ENCODE peak calls at places on chromosomes 1 and 21, in ten cellular contexts. S is tibial artery, K is choroid plexus epithelial cell, X is body of pancreas, A is adrenal gland, I is A549, G is heart left ventricle, V is neural crest cell, D is tibial nerve, Q is AG10803. T is an unnamed sample.

GRCh38 chr1:220084460-220084859 is 5.1 kb downstream of the BPNT1 start:
- DNase-seq in V (no peak), K (peak), S (no peak), G (no peak), D (no peak), Q (no peak), X (no peak), I (no peak), A (no peak), T (no peak)

GRCh38 chr1:7265771-7266371 is 480.6 kb downstream of the CAMTA1 start:
- DNase-seq in S (no peak), K (peak), D (no peak), X (peak), V (no peak), A (no peak), I (peak), G (no peak), Q (peak), T (no peak)

GRCh38 chr1:242467556-242468145 is 56.8 kb downstream of the PLD5 start:
- DNase-seq in Q (peak), I (peak), V (peak), K (peak), S (peak), D (peak), X (peak), A (peak), G (no peak), T (peak)

GRCh38 chr1:206679738-206680211 is 4.9 kb upstream of the MAPKAPK2 start:
- DNase-seq in G (no peak), I (no peak), D (no peak), A (no peak), K (no peak), X (no peak), V (no peak), S (no peak), Q (no peak), T (no peak)

GRCh38 chr1:245401881-245402598 is 247.3 kb downstream of the KIF26B start:
- DNase-seq in I (no peak), D (no peak), V (no peak), G (no peak), S (no peak), Q (no peak), K (no peak), X (no peak), A (no peak), T (no peak)

GRCh38 chr1:28447674-28448073 is 58.2 kb upstream of the RCC1 start:
- DNase-seq in K (no peak), G (no peak), I (no peak), X (no peak), D (no peak), Q (no peak), V (no peak), A (no peak), S (no peak), T (no peak)

GRCh38 chr21:45930792-45931191 is 50.8 kb upstream of the COL6A1 start:
- DNase-seq in S (no peak), D (no peak), A (no peak), I (no peak), G (peak), K (no peak), V (no peak), Q (no peak), X (no peak), T (no peak)

GRCh38 chr1:205454903-205455335 is 926 bp downstream of the BLACAT1 start:
- DNase-seq in S (no peak), D (no peak), I (no peak), V (no peak), Q (no peak), X (no peak), A (no peak), G (no peak), K (no peak), T (no peak)

GRCh38 chr1:203644661-203645510 is 18.3 kb downstream of the ATP2B4 start:
- DNase-seq in I (no peak), V (no peak), X (no peak), D (no peak), A (peak), Q (peak), G (no peak), K (no peak), S (no peak), T (no peak)

GRCh38 chr1:67830928-67831596 is 2.2 kb downstream of the GNG12 start:
- DNase-seq in X (no peak), D (no peak), A (no peak), S (no peak), V (no peak), G (no peak), Q (peak), K (peak), I (no peak), T (no peak)

GRCh38 chr1:111956155-111956817 is 33.2 kb downstream of the KCND3 start:
- DNase-seq in Q (no peak), I (no peak), S (no peak), V (no peak), G (no peak), K (no peak), A (no peak), X (peak), D (no peak), T (peak)

GRCh38 chr1:194358208-194358581 is 1171.8 kb upstream of the B3GALT2 start:
- DNase-seq in A (no peak), I (no peak), S (no peak), V (no peak), X (no peak), Q (no peak), G (peak), D (no peak), K (no peak), T (no peak)

GRCh38 chr1:11842154-11843041 is 5.2 kb downstream of the NPPA start:
- DNase-seq in I (no peak), Q (no peak), S (no peak), K (peak), G (no peak), A (no peak), X (no peak), D (peak), V (no peak), T (no peak)

GRCh38 chr1:51527144-51527543 is 8.1 kb upstream of the EPS15 start:
- DNase-seq in I (no peak), K (no peak), D (no peak), G (no peak), V (no peak), Q (no peak), X (no peak), A (no peak), S (no peak), T (no peak)

GRCh38 chr1:236673284-236673919 is 12.9 kb upstream of the ACTN2 start:
- DNase-seq in X (no peak), D (no peak), G (no peak), I (no peak), V (no peak), Q (peak), S (no peak), A (no peak), K (peak), T (no peak)

GRCh38 chr1:243558556-243558955 is 291.5 kb downstream of the AKT3 start:
- DNase-seq in X (no peak), I (no peak), D (no peak), Q (no peak), G (no peak), V (no peak), K (no peak), S (no peak), A (no peak), T (no peak)

GRCh38 chr1:162562452-162562828 is 918 bp downstream of the UAP1 start:
- DNase-seq in V (no peak), K (peak), X (peak), I (peak), Q (peak), S (no peak), D (no peak), A (peak), G (no peak), T (no peak)

GRCh38 chr1:231053493-231054162 is 13.6 kb upstream of the FAM89A start:
- DNase-seq in I (no peak), X (peak), K (peak), S (no peak), D (peak), Q (peak), G (no peak), A (peak), V (no peak), T (no peak)

GRCh38 chr1:64975127-64975526 is 8.8 kb upstream of the JAK1 start:
- DNase-seq in S (no peak), K (no peak), A (no peak), X (no peak), G (no peak), V (no peak), D (no peak), Q (no peak), I (no peak), T (no peak)

GRCh38 chr1:50841791-50842387 is 118.2 kb downstream of the FAF1 start:
- DNase-seq in K (peak), G (no peak), S (no peak), I (no peak), Q (peak), V (no peak), A (no peak), X (no peak), D (no peak), T (no peak)

GRCh38 chr1:147500309-147500839 is 40.9 kb upstream of the BCL9 start:
- DNase-seq in X (no peak), Q (no peak), A (no peak), D (no peak), G (no peak), V (no peak), I (no peak), S (no peak), K (peak), T (no peak)
- TF ChIP-seq CTCF in X (no peak), Q (no peak), A (no peak), D (no peak), G (peak), V (no peak), I (no peak), S (no peak), K (peak), T (no peak)

GRCh38 chr1:47711848-47712492 is 274.1 kb downstream of the FOXD2 start:
- DNase-seq in A (no peak), X (no peak), I (no peak), K (no peak), Q (no peak), D (no peak), S (no peak), G (no peak), V (no peak), T (no peak)

GRCh38 chr1:47710075-47711071 is 272.5 kb downstream of the FOXD2 start:
- DNase-seq in K (peak), A (peak), S (peak), I (peak), D (peak), X (peak), G (peak), V (peak), Q (peak), T (peak)

GRCh38 chr1:47712596-47713299 is 274.9 kb downstream of the FOXD2 start:
- DNase-seq in K (no peak), I (no peak), X (no peak), G (no peak), V (no peak), Q (no peak), D (no peak), A (no peak), S (no peak), T (no peak)

GRCh38 chr1:47709302-47710074 is 271.6 kb downstream of the FOXD2 start:
- DNase-seq in G (no peak), K (no peak), I (peak), D (no peak), X (no peak), Q (no peak), S (no peak), A (no peak), V (peak), T (peak)

GRCh38 chr1:47711211-47711847 is 273.5 kb downstream of the FOXD2 start:
- DNase-seq in A (no peak), V (no peak), K (no peak), S (no peak), G (no peak), X (no peak), I (no peak), Q (no peak), D (no peak), T (no peak)
- TF ChIP-seq CTCF in A (no peak), V (no peak), K (no peak), S (no peak), G (no peak), X (no peak), I (no peak), Q (no peak), D (no peak), T (no peak)

GRCh38 chr1:228341814-228342626 is 64.6 kb downstream of the TRIM11 start:
- DNase-seq in X (no peak), A (no peak), I (no peak), K (no peak), V (no peak), D (no peak), Q (no peak), S (peak), G (peak), T (no peak)

GRCh38 chr1:228339766-228340685 is 66.6 kb downstream of the TRIM11 start:
- DNase-seq in S (peak), K (no peak), A (peak), Q (no peak), V (no peak), G (peak), I (no peak), X (no peak), D (no peak), T (peak)

GRCh38 chr1:228341450-228341813 is 65.2 kb downstream of the TRIM11 start:
- DNase-seq in K (no peak), S (peak), A (peak), D (no peak), G (peak), Q (no peak), I (no peak), V (no peak), X (no peak), T (no peak)

GRCh38 chr1:228339059-228339704 is 67.5 kb downstream of the TRIM11 start:
- DNase-seq in I (no peak), A (peak), K (no peak), S (no peak), G (peak), Q (no peak), D (no peak), X (no peak), V (no peak), T (no peak)

GRCh38 chr1:228340686-228341449 is 65.8 kb downstream of the TRIM11 start:
- DNase-seq in G (peak), I (no peak), K (no peak), X (no peak), Q (no peak), D (no peak), S (peak), V (no peak), A (peak), T (peak)
- TF ChIP-seq CTCF in G (peak), I (peak), K (peak), X (no peak), Q (peak), D (peak), S (no peak), V (peak), A (peak), T (peak)

GRCh38 chr1:163824006-163824405 is 502.3 kb downstream of the NUF2 start:
- DNase-seq in A (peak), I (no peak), K (peak), X (no peak), Q (peak), G (peak), V (no peak), D (peak), S (no peak), T (no peak)

GRCh38 chr1:163821679-163822078 is 499.9 kb downstream of the NUF2 start:
- DNase-seq in S (no peak), G (no peak), X (no peak), I (no peak), Q (no peak), K (no peak), V (no peak), A (no peak), D (no peak), T (no peak)

GRCh38 chr1:163822933-163823511 is 501.3 kb downstream of the NUF2 start:
- DNase-seq in G (no peak), I (no peak), K (no peak), Q (peak), A (peak), V (no peak), D (no peak), X (no peak), S (no peak), T (no peak)

GRCh38 chr1:163826500-163826899 is 504.7 kb downstream of the NUF2 start:
- DNase-seq in K (no peak), V (no peak), Q (no peak), S (no peak), D (no peak), I (no peak), X (no peak), A (no peak), G (no peak), T (no peak)

DNA sequence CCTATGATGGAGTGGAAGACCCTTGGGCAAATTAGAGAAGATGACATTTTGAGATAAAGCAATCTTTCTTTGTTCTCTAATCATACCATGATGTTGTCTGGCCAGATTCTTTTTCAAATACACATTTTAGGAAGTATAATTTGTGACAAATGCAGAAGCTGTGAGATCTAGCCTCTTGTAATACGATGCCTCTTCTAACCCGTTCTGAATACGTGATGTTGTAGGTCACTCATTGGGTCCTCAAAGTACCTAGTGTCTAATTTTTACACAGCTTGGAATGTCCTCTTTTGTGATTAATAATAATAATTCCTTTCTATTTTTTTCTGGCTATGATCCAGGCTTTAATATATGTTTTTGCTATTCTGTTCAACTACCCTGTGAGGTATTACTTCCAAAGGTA is 502.7 kb downstream of the NUF2 start:
- DNase-seq in A (no peak), D (no peak), K (no peak), I (no peak), X (no peak), V (no peak), S (no peak), Q (no peak), G (no peak), T (no peak)
- TF ChIP-seq CTCF in A (no peak), D (no peak), K (no peak), I (no peak), X (no peak), V (no peak), S (no peak), Q (no peak), G (no peak), T (no peak)

DNA sequence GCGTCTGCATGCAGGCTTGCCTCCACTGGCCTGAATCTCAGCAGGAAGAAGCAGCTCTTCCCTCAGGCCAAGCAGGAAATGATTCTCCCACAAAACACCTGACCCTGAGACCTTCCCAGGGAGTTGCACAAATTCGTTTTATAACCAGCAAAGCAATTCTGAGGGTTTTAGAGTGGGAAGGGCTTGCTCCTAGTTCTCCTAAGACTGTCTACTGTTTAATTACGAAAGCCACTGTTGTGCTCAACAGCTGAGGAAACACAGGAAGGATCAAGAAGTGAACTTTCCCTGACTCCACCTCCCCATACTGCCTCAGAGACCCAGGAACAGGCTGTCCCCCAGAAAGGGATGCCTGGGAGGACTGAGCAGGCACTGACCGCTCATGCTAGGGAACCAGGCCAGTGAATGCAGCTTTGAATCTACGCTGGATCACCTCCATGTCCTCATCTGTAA is 37.0 kb upstream of the PUM1 start:
- DNase-seq in X (peak), Q (peak), S (peak), K (peak), G (no peak), A (peak), I (peak), V (no peak), D (peak), T (no peak)
- TF ChIP-seq CTCF in X (no peak), Q (no peak), S (no peak), K (no peak), G (no peak), A (no peak), I (no peak), V (no peak), D (peak), T (no peak)

T was measured in glutamatergic neuron.